ENCODE peak calls at places on chromosome 11, in ten cellular contexts. One of them, this sample, is unnamed.

GRCh38 chr11:34940026-34940677 is 23.7 kb downstream of the PDHX start:
- DNase-seq in MM.1S: no peak
- DNase-seq in hepatocyte: no peak
- DNase-seq in fibroblast of lung: peak
- DNase-seq in HCT116: no peak
- DNase-seq in PC-9: no peak
- DNase-seq in GM23338: no peak
- DNase-seq in GM23248: peak
- DNase-seq in DND-41: no peak
- DNase-seq in neural progenitor cell: no peak
- DNase-seq in this sample: no peak

GRCh38 chr11:117796456-117797428 is at the start of gene DSCAML1:
- DNase-seq in MM.1S: no peak
- DNase-seq in hepatocyte: peak
- DNase-seq in fibroblast of lung: no peak
- DNase-seq in HCT116: no peak
- DNase-seq in PC-9: no peak
- DNase-seq in GM23338: peak
- DNase-seq in GM23248: peak
- DNase-seq in DND-41: no peak
- DNase-seq in neural progenitor cell: peak
- DNase-seq in this sample: no peak

GRCh38 chr11:122486793-122487495 is 168.6 kb upstream of the UBASH3B start:
- DNase-seq in MM.1S: no peak
- DNase-seq in hepatocyte: no peak
- DNase-seq in fibroblast of lung: peak
- DNase-seq in HCT116: peak
- DNase-seq in PC-9: no peak
- DNase-seq in GM23338: peak
- DNase-seq in GM23248: peak
- DNase-seq in DND-41: peak
- DNase-seq in neural progenitor cell: peak
- DNase-seq in this sample: no peak

GRCh38 chr11:23192256-23192655 is 332.0 kb upstream of the CCDC179 start:
- DNase-seq in MM.1S: no peak
- DNase-seq in hepatocyte: peak
- DNase-seq in fibroblast of lung: peak
- DNase-seq in HCT116: no peak
- DNase-seq in PC-9: no peak
- DNase-seq in GM23338: no peak
- DNase-seq in GM23248: peak
- DNase-seq in DND-41: no peak
- DNase-seq in neural progenitor cell: no peak
- DNase-seq in this sample: no peak

GRCh38 chr11:61277973-61278565 is 17.0 kb downstream of the VWCE start:
- DNase-seq in MM.1S: peak
- DNase-seq in hepatocyte: no peak
- DNase-seq in fibroblast of lung: no peak
- DNase-seq in HCT116: no peak
- DNase-seq in PC-9: no peak
- DNase-seq in GM23338: no peak
- DNase-seq in GM23248: no peak
- DNase-seq in DND-41: no peak
- DNase-seq in neural progenitor cell: no peak
- DNase-seq in this sample: no peak

GRCh38 chr11:36146437-36146836 is 142.8 kb downstream of the COMMD9 start:
- DNase-seq in MM.1S: no peak
- DNase-seq in hepatocyte: no peak
- DNase-seq in fibroblast of lung: peak
- DNase-seq in HCT116: no peak
- DNase-seq in PC-9: no peak
- DNase-seq in GM23338: no peak
- DNase-seq in GM23248: no peak
- DNase-seq in DND-41: no peak
- DNase-seq in neural progenitor cell: no peak
- DNase-seq in this sample: no peak

GRCh38 chr11:6554828-6555706 is 48.3 kb downstream of the RRP8 start:
- DNase-seq in MM.1S: no peak
- DNase-seq in hepatocyte: no peak
- DNase-seq in fibroblast of lung: no peak
- DNase-seq in HCT116: no peak
- DNase-seq in PC-9: no peak
- DNase-seq in GM23338: no peak
- DNase-seq in GM23248: no peak
- DNase-seq in DND-41: no peak
- DNase-seq in neural progenitor cell: no peak
- DNase-seq in this sample: no peak

GRCh38 chr11:99343117-99343516 is 322.4 kb downstream of the CNTN5 start:
- DNase-seq in MM.1S: no peak
- DNase-seq in hepatocyte: no peak
- DNase-seq in fibroblast of lung: no peak
- DNase-seq in HCT116: no peak
- DNase-seq in PC-9: no peak
- DNase-seq in GM23338: no peak
- DNase-seq in GM23248: no peak
- DNase-seq in DND-41: no peak
- DNase-seq in neural progenitor cell: no peak
- DNase-seq in this sample: no peak

GRCh38 chr11:79067355-79067685 is 373.5 kb downstream of the TENM4 start:
- DNase-seq in MM.1S: no peak
- DNase-seq in hepatocyte: no peak
- DNase-seq in fibroblast of lung: no peak
- DNase-seq in HCT116: no peak
- DNase-seq in PC-9: no peak
- DNase-seq in GM23338: no peak
- DNase-seq in GM23248: no peak
- DNase-seq in DND-41: no peak
- DNase-seq in neural progenitor cell: no peak
- DNase-seq in this sample: no peak

GRCh38 chr11:115408036-115408911 is 95.9 kb downstream of the CADM1 start:
- DNase-seq in MM.1S: peak
- DNase-seq in hepatocyte: no peak
- DNase-seq in fibroblast of lung: peak
- DNase-seq in HCT116: no peak
- DNase-seq in PC-9: no peak
- DNase-seq in GM23338: no peak
- DNase-seq in GM23248: no peak
- DNase-seq in DND-41: no peak
- DNase-seq in neural progenitor cell: no peak
- DNase-seq in this sample: no peak

GRCh38 chr11:57514538-57515331 is 767 bp downstream of the SLC43A1 start:
- DNase-seq in MM.1S: no peak
- DNase-seq in hepatocyte: peak
- DNase-seq in fibroblast of lung: peak
- DNase-seq in HCT116: no peak
- DNase-seq in PC-9: no peak
- DNase-seq in GM23338: peak
- DNase-seq in GM23248: peak
- DNase-seq in DND-41: peak
- DNase-seq in neural progenitor cell: peak
- DNase-seq in this sample: no peak

GRCh38 chr11:68211546-68211945 is 1.6 kb downstream of the KMT5B start:
- DNase-seq in MM.1S: no peak
- DNase-seq in hepatocyte: peak
- DNase-seq in fibroblast of lung: no peak
- DNase-seq in HCT116: no peak
- DNase-seq in PC-9: no peak
- DNase-seq in GM23338: no peak
- DNase-seq in GM23248: no peak
- DNase-seq in DND-41: no peak
- DNase-seq in neural progenitor cell: no peak
- DNase-seq in this sample: no peak

GRCh38 chr11:124788521-124788920 is 11.7 kb downstream of the MSANTD2 start:
- DNase-seq in MM.1S: no peak
- DNase-seq in hepatocyte: no peak
- DNase-seq in fibroblast of lung: peak
- DNase-seq in HCT116: no peak
- DNase-seq in PC-9: no peak
- DNase-seq in GM23338: no peak
- DNase-seq in GM23248: peak
- DNase-seq in DND-41: no peak
- DNase-seq in neural progenitor cell: no peak
- DNase-seq in this sample: no peak

GRCh38 chr11:118212781-118213565 is 11.8 kb downstream of the JAML start:
- DNase-seq in MM.1S: no peak
- DNase-seq in hepatocyte: no peak
- DNase-seq in fibroblast of lung: no peak
- DNase-seq in HCT116: no peak
- DNase-seq in PC-9: no peak
- DNase-seq in GM23338: no peak
- DNase-seq in GM23248: no peak
- DNase-seq in DND-41: no peak
- DNase-seq in neural progenitor cell: peak
- DNase-seq in this sample: no peak

GRCh38 chr11:32438883-32439487 is 3.6 kb upstream of the WT1 start:
- DNase-seq in MM.1S: no peak
- DNase-seq in hepatocyte: no peak
- DNase-seq in fibroblast of lung: no peak
- DNase-seq in HCT116: no peak
- DNase-seq in PC-9: no peak
- DNase-seq in GM23338: peak
- DNase-seq in GM23248: no peak
- DNase-seq in DND-41: no peak
- DNase-seq in neural progenitor cell: peak
- DNase-seq in this sample: no peak
- TF ChIP-seq EZH2 in MM.1S: no peak
- TF ChIP-seq EZH2 in hepatocyte: peak
- TF ChIP-seq EZH2 in fibroblast of lung: peak
- TF ChIP-seq EZH2 in HCT116: no peak
- TF ChIP-seq EZH2 in PC-9: no peak
- TF ChIP-seq EZH2 in GM23338: peak
- TF ChIP-seq EZH2 in GM23248: peak
- TF ChIP-seq EZH2 in DND-41: no peak
- TF ChIP-seq EZH2 in neural progenitor cell: peak
- TF ChIP-seq EZH2 in this sample: no peak

GRCh38 chr11:69818243-69819108 is 740 bp downstream of the FGF3 start:
- DNase-seq in MM.1S: no peak
- DNase-seq in hepatocyte: no peak
- DNase-seq in fibroblast of lung: no peak
- DNase-seq in HCT116: no peak
- DNase-seq in PC-9: no peak
- DNase-seq in GM23338: peak
- DNase-seq in GM23248: no peak
- DNase-seq in DND-41: no peak
- DNase-seq in neural progenitor cell: peak
- DNase-seq in this sample: no peak
- TF ChIP-seq EZH2 in MM.1S: no peak
- TF ChIP-seq EZH2 in hepatocyte: peak
- TF ChIP-seq EZH2 in fibroblast of lung: peak
- TF ChIP-seq EZH2 in HCT116: no peak
- TF ChIP-seq EZH2 in PC-9: no peak
- TF ChIP-seq EZH2 in GM23338: peak
- TF ChIP-seq EZH2 in GM23248: no peak
- TF ChIP-seq EZH2 in DND-41: no peak
- TF ChIP-seq EZH2 in neural progenitor cell: peak
- TF ChIP-seq EZH2 in this sample: no peak

GRCh38 chr11:2792376-2793250 is 92.8 kb upstream of the KCNQ1OT1 start:
- DNase-seq in MM.1S: no peak
- DNase-seq in hepatocyte: no peak
- DNase-seq in fibroblast of lung: no peak
- DNase-seq in HCT116: no peak
- DNase-seq in PC-9: no peak
- DNase-seq in GM23338: peak
- DNase-seq in GM23248: no peak
- DNase-seq in DND-41: no peak
- DNase-seq in neural progenitor cell: no peak
- DNase-seq in this sample: no peak

GRCh38 chr11:2789791-2790580 is 90.2 kb upstream of the KCNQ1OT1 start:
- DNase-seq in MM.1S: no peak
- DNase-seq in hepatocyte: no peak
- DNase-seq in fibroblast of lung: no peak
- DNase-seq in HCT116: no peak
- DNase-seq in PC-9: no peak
- DNase-seq in GM23338: no peak
- DNase-seq in GM23248: no peak
- DNase-seq in DND-41: no peak
- DNase-seq in neural progenitor cell: no peak
- DNase-seq in this sample: no peak

GRCh38 chr11:2790581-2790925 is 90.8 kb upstream of the KCNQ1OT1 start:
- DNase-seq in MM.1S: no peak
- DNase-seq in hepatocyte: no peak
- DNase-seq in fibroblast of lung: no peak
- DNase-seq in HCT116: no peak
- DNase-seq in PC-9: no peak
- DNase-seq in GM23338: no peak
- DNase-seq in GM23248: no peak
- DNase-seq in DND-41: no peak
- DNase-seq in neural progenitor cell: no peak
- DNase-seq in this sample: no peak

GRCh38 chr11:2791521-2792375 is 92.0 kb upstream of the KCNQ1OT1 start:
- DNase-seq in MM.1S: no peak
- DNase-seq in hepatocyte: no peak
- DNase-seq in fibroblast of lung: no peak
- DNase-seq in HCT116: no peak
- DNase-seq in PC-9: no peak
- DNase-seq in GM23338: peak
- DNase-seq in GM23248: no peak
- DNase-seq in DND-41: no peak
- DNase-seq in neural progenitor cell: no peak
- DNase-seq in this sample: no peak

DNA sequence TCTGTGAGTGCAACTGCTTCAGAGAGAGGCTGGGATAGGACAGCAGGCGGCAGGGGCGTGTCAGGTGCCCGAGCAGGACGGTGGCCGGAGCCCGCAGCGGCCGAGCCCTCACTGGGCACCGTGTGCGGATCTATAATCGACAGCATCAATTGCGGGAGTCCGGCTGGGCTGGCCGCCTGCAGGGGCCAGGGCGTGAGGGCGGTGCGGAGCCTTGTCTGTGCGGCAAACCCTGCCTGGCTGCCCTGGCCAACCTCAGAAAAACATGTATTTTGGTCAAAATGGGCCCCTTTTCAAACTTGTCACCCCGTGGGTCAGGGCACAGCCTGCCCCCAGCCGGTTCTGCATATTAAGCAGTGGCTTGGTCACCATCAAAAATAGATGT is 91.3 kb upstream of the KCNQ1OT1 start:
- DNase-seq in MM.1S: no peak
- DNase-seq in hepatocyte: no peak
- DNase-seq in fibroblast of lung: no peak
- DNase-seq in HCT116: no peak
- DNase-seq in PC-9: no peak
- DNase-seq in GM23338: no peak
- DNase-seq in GM23248: no peak
- DNase-seq in DND-41: no peak
- DNase-seq in neural progenitor cell: no peak
- DNase-seq in this sample: no peak
- TF ChIP-seq EZH2 in MM.1S: no peak
- TF ChIP-seq EZH2 in hepatocyte: no peak
- TF ChIP-seq EZH2 in fibroblast of lung: no peak
- TF ChIP-seq EZH2 in HCT116: no peak
- TF ChIP-seq EZH2 in PC-9: no peak
- TF ChIP-seq EZH2 in GM23338: no peak
- TF ChIP-seq EZH2 in GM23248: no peak
- TF ChIP-seq EZH2 in DND-41: no peak
- TF ChIP-seq EZH2 in neural progenitor cell: no peak
- TF ChIP-seq EZH2 in this sample: no peak

DNA sequence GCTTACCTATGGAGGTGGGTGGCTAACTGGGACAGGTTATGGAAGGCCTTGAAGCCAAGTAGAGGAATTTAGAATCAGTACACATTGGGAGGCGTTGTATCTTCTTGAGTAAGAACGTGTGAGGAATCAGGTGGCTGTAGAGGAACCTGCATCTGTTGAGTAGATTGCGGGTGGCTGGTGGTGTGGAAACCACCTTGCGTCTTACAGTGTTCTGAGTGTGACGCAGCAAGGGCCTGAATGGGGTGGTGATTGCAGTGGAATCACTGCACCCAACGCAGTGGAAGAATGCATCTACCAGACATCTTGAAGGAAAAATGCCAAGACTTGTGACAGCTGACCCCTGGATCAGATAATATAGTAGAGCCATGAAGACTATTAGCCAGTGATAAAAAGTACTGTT is 110.8 kb upstream of the NNMT start:
- DNase-seq in MM.1S: no peak
- DNase-seq in hepatocyte: no peak
- DNase-seq in fibroblast of lung: no peak
- DNase-seq in HCT116: no peak
- DNase-seq in PC-9: no peak
- DNase-seq in GM23338: no peak
- DNase-seq in GM23248: no peak
- DNase-seq in DND-41: no peak
- DNase-seq in neural progenitor cell: no peak
- DNase-seq in this sample: no peak
- TF ChIP-seq EZH2 in MM.1S: no peak
- TF ChIP-seq EZH2 in hepatocyte: no peak
- TF ChIP-seq EZH2 in fibroblast of lung: no peak
- TF ChIP-seq EZH2 in HCT116: no peak
- TF ChIP-seq EZH2 in PC-9: no peak
- TF ChIP-seq EZH2 in GM23338: no peak
- TF ChIP-seq EZH2 in GM23248: no peak
- TF ChIP-seq EZH2 in DND-41: no peak
- TF ChIP-seq EZH2 in neural progenitor cell: no peak
- TF ChIP-seq EZH2 in this sample: no peak

This sample was measured in GM12878.